ENCODE peak calls at places on chromosomes 11 and 22, in ten cellular contexts. One of them, this sample, is unnamed.

GRCh38 chr11:8360086-8360828 is 96.6 kb upstream of the LMO1 start:
- DNase-seq in A549: no peak
- DNase-seq in SK-N-SH: peak
- DNase-seq in endothelial cell of umbilical vein: no peak
- DNase-seq in WTC11: no peak
- DNase-seq in HepG2: peak
- DNase-seq in K562: no peak
- DNase-seq in HCT116: no peak
- DNase-seq in H1: no peak
- DNase-seq in GM12878: no peak
- DNase-seq in this sample: no peak

GRCh38 chr11:64102005-64102738 is 63.7 kb downstream of the MACROD1 start:
- DNase-seq in A549: no peak
- DNase-seq in SK-N-SH: peak
- DNase-seq in endothelial cell of umbilical vein: no peak
- DNase-seq in WTC11: no peak
- DNase-seq in HepG2: no peak
- DNase-seq in K562: no peak
- DNase-seq in HCT116: no peak
- DNase-seq in H1: no peak
- DNase-seq in GM12878: no peak
- DNase-seq in this sample: no peak

GRCh38 chr22:19253143-19253542 is 38.4 kb downstream of the CLTCL1 start:
- DNase-seq in A549: no peak
- DNase-seq in SK-N-SH: no peak
- DNase-seq in endothelial cell of umbilical vein: no peak
- DNase-seq in WTC11: no peak
- DNase-seq in HepG2: no peak
- DNase-seq in K562: no peak
- DNase-seq in HCT116: no peak
- DNase-seq in H1: no peak
- DNase-seq in GM12878: no peak
- DNase-seq in this sample: no peak

GRCh38 chr22:36563444-36563843 is 34.5 kb upstream of the EIF3D start:
- DNase-seq in A549: no peak
- DNase-seq in SK-N-SH: no peak
- DNase-seq in endothelial cell of umbilical vein: no peak
- DNase-seq in WTC11: no peak
- DNase-seq in HepG2: no peak
- DNase-seq in K562: no peak
- DNase-seq in HCT116: no peak
- DNase-seq in H1: no peak
- DNase-seq in GM12878: no peak
- DNase-seq in this sample: no peak

GRCh38 chr11:118194835-118195627 is 18.6 kb upstream of the SCN2B start:
- DNase-seq in A549: peak
- DNase-seq in SK-N-SH: no peak
- DNase-seq in endothelial cell of umbilical vein: peak
- DNase-seq in WTC11: no peak
- DNase-seq in HepG2: peak
- DNase-seq in K562: no peak
- DNase-seq in HCT116: no peak
- DNase-seq in H1: no peak
- DNase-seq in GM12878: no peak
- DNase-seq in this sample: no peak

GRCh38 chr11:133825666-133826065 is 19.6 kb downstream of the SPATA19 start:
- DNase-seq in A549: no peak
- DNase-seq in SK-N-SH: no peak
- DNase-seq in endothelial cell of umbilical vein: no peak
- DNase-seq in WTC11: no peak
- DNase-seq in HepG2: no peak
- DNase-seq in K562: no peak
- DNase-seq in HCT116: no peak
- DNase-seq in H1: no peak
- DNase-seq in GM12878: no peak
- DNase-seq in this sample: no peak

GRCh38 chr11:119531091-119531490 is 108.1 kb upstream of the THY1 start:
- DNase-seq in A549: no peak
- DNase-seq in SK-N-SH: no peak
- DNase-seq in endothelial cell of umbilical vein: no peak
- DNase-seq in WTC11: no peak
- DNase-seq in HepG2: no peak
- DNase-seq in K562: no peak
- DNase-seq in HCT116: no peak
- DNase-seq in H1: no peak
- DNase-seq in GM12878: no peak
- DNase-seq in this sample: no peak

GRCh38 chr11:44622190-44622650 is 56.8 kb downstream of the CD82 start:
- DNase-seq in A549: no peak
- DNase-seq in SK-N-SH: no peak
- DNase-seq in endothelial cell of umbilical vein: no peak
- DNase-seq in WTC11: no peak
- DNase-seq in HepG2: no peak
- DNase-seq in K562: no peak
- DNase-seq in HCT116: no peak
- DNase-seq in H1: no peak
- DNase-seq in GM12878: no peak
- DNase-seq in this sample: no peak

GRCh38 chr11:109480251-109480650 is 58.3 kb downstream of the C11orf87 start:
- DNase-seq in A549: no peak
- DNase-seq in SK-N-SH: no peak
- DNase-seq in endothelial cell of umbilical vein: no peak
- DNase-seq in WTC11: peak
- DNase-seq in HepG2: no peak
- DNase-seq in K562: no peak
- DNase-seq in HCT116: no peak
- DNase-seq in H1: no peak
- DNase-seq in GM12878: no peak
- DNase-seq in this sample: no peak

GRCh38 chr11:61731956-61732675 is 20.3 kb upstream of the MYRF start:
- DNase-seq in A549: no peak
- DNase-seq in SK-N-SH: no peak
- DNase-seq in endothelial cell of umbilical vein: no peak
- DNase-seq in WTC11: no peak
- DNase-seq in HepG2: no peak
- DNase-seq in K562: no peak
- DNase-seq in HCT116: no peak
- DNase-seq in H1: no peak
- DNase-seq in GM12878: no peak
- DNase-seq in this sample: no peak

GRCh38 chr11:61733120-61733978 is 19.1 kb upstream of the MYRF start:
- DNase-seq in A549: peak
- DNase-seq in SK-N-SH: peak
- DNase-seq in endothelial cell of umbilical vein: peak
- DNase-seq in WTC11: peak
- DNase-seq in HepG2: peak
- DNase-seq in K562: peak
- DNase-seq in HCT116: peak
- DNase-seq in H1: no peak
- DNase-seq in GM12878: peak
- DNase-seq in this sample: peak

GRCh38 chr11:61734767-61735166 is 17.7 kb upstream of the MYRF start:
- DNase-seq in A549: no peak
- DNase-seq in SK-N-SH: no peak
- DNase-seq in endothelial cell of umbilical vein: no peak
- DNase-seq in WTC11: no peak
- DNase-seq in HepG2: no peak
- DNase-seq in K562: no peak
- DNase-seq in HCT116: no peak
- DNase-seq in H1: no peak
- DNase-seq in GM12878: no peak
- DNase-seq in this sample: no peak

GRCh38 chr11:61731211-61731955 is 21.1 kb upstream of the MYRF start:
- DNase-seq in A549: no peak
- DNase-seq in SK-N-SH: no peak
- DNase-seq in endothelial cell of umbilical vein: no peak
- DNase-seq in WTC11: no peak
- DNase-seq in HepG2: no peak
- DNase-seq in K562: no peak
- DNase-seq in HCT116: no peak
- DNase-seq in H1: no peak
- DNase-seq in GM12878: no peak
- DNase-seq in this sample: no peak

GRCh38 chr11:61732705-61733104 is 19.7 kb upstream of the MYRF start:
- DNase-seq in A549: no peak
- DNase-seq in SK-N-SH: no peak
- DNase-seq in endothelial cell of umbilical vein: no peak
- DNase-seq in WTC11: no peak
- DNase-seq in HepG2: no peak
- DNase-seq in K562: no peak
- DNase-seq in HCT116: no peak
- DNase-seq in H1: no peak
- DNase-seq in GM12878: no peak
- DNase-seq in this sample: no peak
- TF ChIP-seq MAX in A549: no peak
- TF ChIP-seq MAX in SK-N-SH: no peak
- TF ChIP-seq MAX in endothelial cell of umbilical vein: no peak
- TF ChIP-seq MAX in WTC11: no peak
- TF ChIP-seq MAX in HepG2: no peak
- TF ChIP-seq MAX in K562: no peak
- TF ChIP-seq MAX in HCT116: no peak
- TF ChIP-seq MAX in H1: no peak
- TF ChIP-seq MAX in GM12878: no peak
- TF ChIP-seq MAX in this sample: no peak

GRCh38 chr11:22707119-22707899 is 40.9 kb downstream of the GAS2 start:
- DNase-seq in A549: no peak
- DNase-seq in SK-N-SH: no peak
- DNase-seq in endothelial cell of umbilical vein: no peak
- DNase-seq in WTC11: no peak
- DNase-seq in HepG2: no peak
- DNase-seq in K562: no peak
- DNase-seq in HCT116: no peak
- DNase-seq in H1: no peak
- DNase-seq in GM12878: no peak
- DNase-seq in this sample: no peak

GRCh38 chr11:22703561-22703960 is 37.1 kb downstream of the GAS2 start:
- DNase-seq in A549: no peak
- DNase-seq in SK-N-SH: no peak
- DNase-seq in endothelial cell of umbilical vein: peak
- DNase-seq in WTC11: no peak
- DNase-seq in HepG2: peak
- DNase-seq in K562: no peak
- DNase-seq in HCT116: no peak
- DNase-seq in H1: no peak
- DNase-seq in GM12878: no peak
- DNase-seq in this sample: no peak

GRCh38 chr11:22699388-22699787 is 33.0 kb downstream of the GAS2 start:
- DNase-seq in A549: no peak
- DNase-seq in SK-N-SH: no peak
- DNase-seq in endothelial cell of umbilical vein: no peak
- DNase-seq in WTC11: no peak
- DNase-seq in HepG2: no peak
- DNase-seq in K562: no peak
- DNase-seq in HCT116: no peak
- DNase-seq in H1: no peak
- DNase-seq in GM12878: no peak
- DNase-seq in this sample: no peak

GRCh38 chr11:22702022-22702421 is 35.6 kb downstream of the GAS2 start:
- DNase-seq in A549: no peak
- DNase-seq in SK-N-SH: no peak
- DNase-seq in endothelial cell of umbilical vein: peak
- DNase-seq in WTC11: no peak
- DNase-seq in HepG2: no peak
- DNase-seq in K562: no peak
- DNase-seq in HCT116: no peak
- DNase-seq in H1: no peak
- DNase-seq in GM12878: no peak
- DNase-seq in this sample: no peak

DNA sequence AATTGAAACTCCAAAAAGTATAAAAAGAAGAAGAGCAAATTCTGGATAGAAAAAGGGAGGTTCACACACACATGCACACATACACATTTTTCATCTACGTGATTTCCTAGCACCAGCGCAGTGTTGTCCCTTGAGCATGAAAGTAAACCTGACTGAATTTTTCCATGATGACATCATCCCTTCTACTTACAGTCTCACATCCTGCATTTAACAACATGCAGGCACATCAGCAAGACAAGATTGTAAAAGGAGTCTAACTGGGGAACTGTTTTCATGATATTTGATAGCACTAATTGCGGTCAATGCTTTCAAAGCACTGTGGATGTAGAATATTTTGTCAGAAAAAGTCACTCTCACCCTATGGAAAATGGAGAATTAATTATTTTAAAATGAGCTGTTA is 36.6 kb downstream of the GAS2 start:
- DNase-seq in A549: peak
- DNase-seq in SK-N-SH: no peak
- DNase-seq in endothelial cell of umbilical vein: peak
- DNase-seq in WTC11: no peak
- DNase-seq in HepG2: peak
- DNase-seq in K562: no peak
- DNase-seq in HCT116: peak
- DNase-seq in H1: no peak
- DNase-seq in GM12878: peak
- DNase-seq in this sample: no peak
- TF ChIP-seq MAX in A549: no peak
- TF ChIP-seq MAX in SK-N-SH: no peak
- TF ChIP-seq MAX in endothelial cell of umbilical vein: no peak
- TF ChIP-seq MAX in WTC11: no peak
- TF ChIP-seq MAX in HepG2: no peak
- TF ChIP-seq MAX in K562: no peak
- TF ChIP-seq MAX in HCT116: no peak
- TF ChIP-seq MAX in H1: no peak
- TF ChIP-seq MAX in GM12878: no peak
- TF ChIP-seq MAX in this sample: no peak

DNA sequence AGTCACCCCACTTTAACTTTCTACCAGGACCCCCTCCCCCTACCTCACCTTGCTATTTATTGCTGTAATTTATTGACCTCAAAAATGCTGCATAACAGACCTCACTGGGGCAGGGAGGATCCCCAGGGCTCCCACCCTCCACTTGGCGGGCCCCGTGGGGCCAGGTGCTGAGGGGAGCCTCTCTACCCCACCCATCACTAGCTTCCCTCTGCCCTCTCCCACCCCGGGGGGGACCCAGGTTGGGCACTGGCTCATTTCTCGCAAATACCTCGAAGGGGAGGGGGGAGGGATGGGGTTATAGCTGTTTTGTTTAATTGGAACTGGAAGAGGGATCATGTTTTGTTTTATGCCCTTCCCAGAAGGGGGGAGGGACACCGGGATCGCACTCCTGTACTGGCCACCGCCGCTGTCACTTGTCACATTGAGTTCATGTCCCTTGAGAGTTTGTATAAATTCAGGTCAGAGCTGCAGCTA is 16.3 kb upstream of the TMEM191C start:
- DNase-seq in A549: no peak
- DNase-seq in SK-N-SH: no peak
- DNase-seq in endothelial cell of umbilical vein: no peak
- DNase-seq in WTC11: peak
- DNase-seq in HepG2: no peak
- DNase-seq in K562: no peak
- DNase-seq in HCT116: no peak
- DNase-seq in H1: no peak
- DNase-seq in GM12878: no peak
- DNase-seq in this sample: no peak
- TF ChIP-seq MAX in A549: no peak
- TF ChIP-seq MAX in SK-N-SH: no peak
- TF ChIP-seq MAX in endothelial cell of umbilical vein: no peak
- TF ChIP-seq MAX in WTC11: no peak
- TF ChIP-seq MAX in HepG2: no peak
- TF ChIP-seq MAX in K562: no peak
- TF ChIP-seq MAX in HCT116: no peak
- TF ChIP-seq MAX in H1: no peak
- TF ChIP-seq MAX in GM12878: no peak
- TF ChIP-seq MAX in this sample: no peak

GRCh38 chr22:32080904-32081303 is 37.8 kb downstream of the SLC5A1 start:
- DNase-seq in A549: peak
- DNase-seq in SK-N-SH: peak
- DNase-seq in endothelial cell of umbilical vein: peak
- DNase-seq in WTC11: peak
- DNase-seq in HepG2: peak
- DNase-seq in K562: peak
- DNase-seq in HCT116: peak
- DNase-seq in H1: no peak
- DNase-seq in GM12878: peak
- DNase-seq in this sample: peak
- TF ChIP-seq MAX in A549: no peak
- TF ChIP-seq MAX in SK-N-SH: no peak
- TF ChIP-seq MAX in endothelial cell of umbilical vein: no peak
- TF ChIP-seq MAX in WTC11: no peak
- TF ChIP-seq MAX in HepG2: no peak
- TF ChIP-seq MAX in K562: no peak
- TF ChIP-seq MAX in HCT116: no peak
- TF ChIP-seq MAX in H1: no peak
- TF ChIP-seq MAX in GM12878: no peak
- TF ChIP-seq MAX in this sample: no peak